ENCODE peak calls at places on chromosomes 13 and 19, in ten cellular contexts. D is activated CD4-positive, alpha-beta T cell treated with anti-CD3 and anti-CD28 coated beads, Interleukin-2, amount 10 ng/mL, durations not matched to agents 7 days and 5 days; T is heart right ventricle; S is AG04449; Z is stimulated activated CD8-positive, alpha-beta memory T cell treated with anti-CD3 and anti-CD28 coated beads, Interleukin-4, amount 100 ng/mL, for 1 hour; G is T-helper 1 cell; H is fibroblast of lung; B is fibroblast of the conjunctiva; K is RWPE1; R is AG04450. O is an unnamed sample.

GRCh38 chr19:50024719-50025021 is 502 bp downstream of the VRK3 start:
- DNase-seq in S (no peak), G (no peak), R (no peak), Z (no peak), T (no peak), B (no peak), H (no peak), K (no peak), D (no peak), O (no peak)

GRCh38 chr19:54158812-54159351 is 639 bp downstream of the LENG1 start:
- DNase-seq in B (no peak), Z (no peak), T (no peak), K (no peak), G (no peak), H (no peak), D (peak; percentile 46), R (no peak), S (no peak), O (no peak)

GRCh38 chr19:38209671-38210457 is 14.2 kb downstream of the DPF1 start:
- DNase-seq in H (peak; percentile 43), S (no peak), T (peak; percentile 75), B (peak; percentile 38), R (no peak), G (no peak), Z (no peak), K (no peak), D (no peak), O (no peak)

GRCh38 chr13:43265028-43265427 is 241.6 kb downstream of the DNAJC15 start:
- DNase-seq in Z (no peak), T (no peak), S (no peak), R (no peak), D (no peak), B (no peak), K (no peak), G (no peak), H (no peak), O (no peak)

GRCh38 chr19:36514012-36514612 is 14.0 kb downstream of the ZNF260 start:
- DNase-seq in H (peak; percentile 5), T (no peak), B (no peak), D (no peak), G (no peak), K (no peak), S (no peak), R (no peak), Z (no peak), O (no peak)

GRCh38 chr13:85095887-85096286 is 703.3 kb downstream of the SLITRK6 start:
- DNase-seq in H (no peak), D (no peak), K (no peak), T (no peak), B (no peak), Z (no peak), R (no peak), S (no peak), G (no peak), O (no peak)

GRCh38 chr13:111855016-111855590 is 211.8 kb upstream of the SOX1 start:
- DNase-seq in G (no peak), H (no peak), R (no peak), T (no peak), S (no peak), D (no peak), K (no peak), B (no peak), Z (no peak), O (no peak)

GRCh38 chr19:18523841-18524240 is 2.0 kb upstream of the ELL start:
- DNase-seq in S (no peak), G (no peak), R (no peak), H (no peak), K (no peak), D (no peak), B (no peak), Z (no peak), T (no peak), O (no peak)

GRCh38 chr19:40237791-40238190 is 11.3 kb upstream of the CCNP start:
- DNase-seq in Z (no peak), H (no peak), G (no peak), K (no peak), R (no peak), T (no peak), D (no peak), B (no peak), S (no peak), O (no peak)

GRCh38 chr13:98989469-98990235 is 11.8 kb upstream of the DOCK9 start:
- DNase-seq in Z (no peak), D (no peak), S (no peak), T (no peak), G (no peak), R (no peak), H (no peak), K (no peak), B (no peak), O (no peak)

GRCh38 chr13:44688652-44689051 is 112.5 kb upstream of the TSC22D1 start:
- DNase-seq in S (no peak), K (no peak), B (no peak), D (no peak), R (no peak), Z (no peak), H (no peak), T (no peak), G (no peak), O (no peak)

GRCh38 chr19:47109541-47110375 is 3.8 kb downstream of the ZC3H4 start:
- DNase-seq in D (peak; percentile 68), K (no peak), S (no peak), R (no peak), Z (no peak), G (peak; percentile 29), H (peak; percentile 65), B (peak; percentile 72), T (no peak), O (no peak)

GRCh38 chr13:100147825-100148224 is 58.9 kb downstream of the PCCA start:
- DNase-seq in K (no peak), G (no peak), D (no peak), B (no peak), S (no peak), T (no peak), R (no peak), H (no peak), Z (no peak), O (no peak)

GRCh38 chr19:44847144-44848035 is 1.3 kb downstream of the NECTIN2 start:
- DNase-seq in R (no peak), H (peak; percentile 61), D (no peak), B (no peak), G (no peak), Z (no peak), T (peak; percentile 85), K (peak; percentile 55), S (no peak), O (peak; percentile 57)

GRCh38 chr19:4550479-4551050 is 8.9 kb downstream of the SEMA6B start:
- DNase-seq in K (no peak), B (no peak), Z (no peak), G (no peak), D (no peak), T (no peak), S (no peak), H (no peak), R (no peak), O (no peak)

GRCh38 chr13:113087923-113088690 is 17.5 kb upstream of the F7 start:
- DNase-seq in S (no peak), T (no peak), D (no peak), G (no peak), R (no peak), Z (no peak), B (no peak), H (no peak), K (no peak), O (no peak)

GRCh38 chr19:56596676-56597075 is 1.6 kb downstream of the ZNF71 start:
- DNase-seq in T (peak; percentile 26), D (no peak), G (no peak), R (no peak), S (no peak), H (no peak), B (no peak), K (no peak), Z (no peak), O (no peak)

GRCh38 chr19:6737873-6738725 is 719 bp upstream of the GPR108 start:
- DNase-seq in B (peak; percentile 74), R (peak; percentile 51), Z (peak; percentile 52), D (peak; percentile 84), T (peak; percentile 80), G (peak; percentile 65), S (peak; percentile 12), K (peak; percentile 75), H (peak; percentile 76), O (peak; percentile 72)

GRCh38 chr19:38697197-38697596 is 47.1 kb downstream of the CAPN12 start:
- DNase-seq in H (no peak), B (no peak), Z (no peak), R (no peak), G (no peak), K (no peak), S (no peak), T (no peak), D (no peak), O (no peak)

GRCh38 chr13:49304763-49305695 is 57.3 kb downstream of the CDADC1 start:
- DNase-seq in D (no peak), K (no peak), Z (no peak), S (no peak), H (no peak), T (no peak), B (no peak), G (no peak), R (no peak), O (no peak)

GRCh38 chr19:2756921-2757881 is 17.4 kb upstream of the SLC39A3 start:
- DNase-seq in S (no peak), G (no peak), T (no peak), H (no peak), B (no peak), Z (no peak), R (no peak), K (no peak), D (no peak), O (no peak)

GRCh38 chr13:24984134-24984533 is 111.8 kb upstream of the PABPC3 start:
- DNase-seq in R (no peak), B (no peak), D (no peak), Z (no peak), K (no peak), H (no peak), S (no peak), G (no peak), T (no peak), O (no peak)